ENCODE peak calls at places on chromosomes 5 and 9, in ten cellular contexts. One of them, this sample, is unnamed.

GRCh38 chr9:127878652-127879377 is 1.3 kb upstream of the AK1 start:
- ATAC-seq in upper lobe of left lung: no peak
- ATAC-seq in HCT116: no peak
- ATAC-seq in right lobe of liver: no peak
- ATAC-seq in heart left ventricle: no peak
- ATAC-seq in K562: no peak
- ATAC-seq in body of pancreas: no peak
- ATAC-seq in A549: no peak
- ATAC-seq in gastrocnemius medialis: no peak
- ATAC-seq in GM12878: no peak
- ATAC-seq in this sample: no peak

GRCh38 chr5:134649163-134649916 is 755 bp downstream of the SEC24A start:
- ATAC-seq in upper lobe of left lung: peak; percentile 43
- ATAC-seq in HCT116: peak; percentile 52
- ATAC-seq in right lobe of liver: peak; percentile 54
- ATAC-seq in heart left ventricle: peak; percentile 71
- ATAC-seq in K562: peak; percentile 79
- ATAC-seq in body of pancreas: peak; percentile 12
- ATAC-seq in A549: peak; percentile 60
- ATAC-seq in gastrocnemius medialis: peak; percentile 16
- ATAC-seq in GM12878: peak; percentile 34
- ATAC-seq in this sample: no peak

GRCh38 chr5:24067208-24067607 is 559.8 kb downstream of the PRDM9 start:
- ATAC-seq in upper lobe of left lung: no peak
- ATAC-seq in HCT116: no peak
- ATAC-seq in right lobe of liver: no peak
- ATAC-seq in heart left ventricle: no peak
- ATAC-seq in K562: no peak
- ATAC-seq in body of pancreas: no peak
- ATAC-seq in A549: no peak
- ATAC-seq in gastrocnemius medialis: no peak
- ATAC-seq in GM12878: no peak
- ATAC-seq in this sample: no peak

GRCh38 chr5:55176176-55176818 is 3.3 kb upstream of the CDC20B start:
- ATAC-seq in upper lobe of left lung: no peak
- ATAC-seq in HCT116: peak; percentile 87
- ATAC-seq in right lobe of liver: peak; percentile 86
- ATAC-seq in heart left ventricle: peak; percentile 82
- ATAC-seq in K562: peak; percentile 91
- ATAC-seq in body of pancreas: peak; percentile 74
- ATAC-seq in A549: peak; percentile 77
- ATAC-seq in gastrocnemius medialis: no peak
- ATAC-seq in GM12878: peak; percentile 20
- ATAC-seq in this sample: no peak

GRCh38 chr9:8572209-8572608 is 772.6 kb upstream of the DMAC1 start:
- ATAC-seq in upper lobe of left lung: no peak
- ATAC-seq in HCT116: no peak
- ATAC-seq in right lobe of liver: no peak
- ATAC-seq in heart left ventricle: no peak
- ATAC-seq in K562: no peak
- ATAC-seq in body of pancreas: no peak
- ATAC-seq in A549: no peak
- ATAC-seq in gastrocnemius medialis: no peak
- ATAC-seq in GM12878: no peak
- ATAC-seq in this sample: no peak

GRCh38 chr5:116544542-116545241 is 29.9 kb downstream of the SEMA6A start:
- ATAC-seq in upper lobe of left lung: no peak
- ATAC-seq in HCT116: no peak
- ATAC-seq in right lobe of liver: no peak
- ATAC-seq in heart left ventricle: no peak
- ATAC-seq in K562: no peak
- ATAC-seq in body of pancreas: peak; percentile 91
- ATAC-seq in A549: no peak
- ATAC-seq in gastrocnemius medialis: no peak
- ATAC-seq in GM12878: no peak
- ATAC-seq in this sample: no peak

GRCh38 chr5:140253985-140254384 is 48.9 kb downstream of the PFDN1 start:
- ATAC-seq in upper lobe of left lung: peak; percentile 51
- ATAC-seq in HCT116: no peak
- ATAC-seq in right lobe of liver: peak; percentile 39
- ATAC-seq in heart left ventricle: peak; percentile 62
- ATAC-seq in K562: no peak
- ATAC-seq in body of pancreas: no peak
- ATAC-seq in A549: peak; percentile 64
- ATAC-seq in gastrocnemius medialis: no peak
- ATAC-seq in GM12878: no peak
- ATAC-seq in this sample: peak; percentile 65

GRCh38 chr9:119556129-119556875 is 187.1 kb upstream of the BRINP1 start:
- ATAC-seq in upper lobe of left lung: peak; percentile 73
- ATAC-seq in HCT116: peak; percentile 84
- ATAC-seq in right lobe of liver: peak; percentile 87
- ATAC-seq in heart left ventricle: peak; percentile 88
- ATAC-seq in K562: peak; percentile 84
- ATAC-seq in body of pancreas: peak; percentile 92
- ATAC-seq in A549: peak; percentile 86
- ATAC-seq in gastrocnemius medialis: peak; percentile 86
- ATAC-seq in GM12878: peak; percentile 100
- ATAC-seq in this sample: peak; percentile 81

GRCh38 chr5:176568657-176569056 is 19.5 kb downstream of the CDHR2 start:
- ATAC-seq in upper lobe of left lung: no peak
- ATAC-seq in HCT116: no peak
- ATAC-seq in right lobe of liver: peak; percentile 11
- ATAC-seq in heart left ventricle: no peak
- ATAC-seq in K562: no peak
- ATAC-seq in body of pancreas: no peak
- ATAC-seq in A549: no peak
- ATAC-seq in gastrocnemius medialis: no peak
- ATAC-seq in GM12878: no peak
- ATAC-seq in this sample: no peak

GRCh38 chr5:17219006-17219422 is 1.6 kb downstream of the BASP1 start:
- ATAC-seq in upper lobe of left lung: peak; percentile 12
- ATAC-seq in HCT116: no peak
- ATAC-seq in right lobe of liver: no peak
- ATAC-seq in heart left ventricle: no peak
- ATAC-seq in K562: no peak
- ATAC-seq in body of pancreas: no peak
- ATAC-seq in A549: no peak
- ATAC-seq in gastrocnemius medialis: no peak
- ATAC-seq in GM12878: peak; percentile 32
- ATAC-seq in this sample: no peak

GRCh38 chr9:89422151-89422918 is 75.6 kb downstream of the SEMA4D start:
- ATAC-seq in upper lobe of left lung: no peak
- ATAC-seq in HCT116: no peak
- ATAC-seq in right lobe of liver: peak; percentile 9
- ATAC-seq in heart left ventricle: no peak
- ATAC-seq in K562: no peak
- ATAC-seq in body of pancreas: no peak
- ATAC-seq in A549: peak; percentile 48
- ATAC-seq in gastrocnemius medialis: no peak
- ATAC-seq in GM12878: peak; percentile 3
- ATAC-seq in this sample: no peak

GRCh38 chr5:51225671-51226419 is 157.4 kb upstream of the ISL1 start:
- ATAC-seq in upper lobe of left lung: no peak
- ATAC-seq in HCT116: peak; percentile 68
- ATAC-seq in right lobe of liver: peak; percentile 54
- ATAC-seq in heart left ventricle: no peak
- ATAC-seq in K562: no peak
- ATAC-seq in body of pancreas: peak; percentile 52
- ATAC-seq in A549: no peak
- ATAC-seq in gastrocnemius medialis: no peak
- ATAC-seq in GM12878: no peak
- ATAC-seq in this sample: no peak

GRCh38 chr5:108122701-108123100 is 259.2 kb downstream of the FBXL17 start:
- ATAC-seq in upper lobe of left lung: no peak
- ATAC-seq in HCT116: no peak
- ATAC-seq in right lobe of liver: no peak
- ATAC-seq in heart left ventricle: peak; percentile 56
- ATAC-seq in K562: no peak
- ATAC-seq in body of pancreas: no peak
- ATAC-seq in A549: no peak
- ATAC-seq in gastrocnemius medialis: no peak
- ATAC-seq in GM12878: no peak
- ATAC-seq in this sample: no peak

GRCh38 chr9:90801175-90801506 is 478 bp upstream of the SYK start:
- ATAC-seq in upper lobe of left lung: no peak
- ATAC-seq in HCT116: peak; percentile 44
- ATAC-seq in right lobe of liver: no peak
- ATAC-seq in heart left ventricle: peak; percentile 51
- ATAC-seq in K562: no peak
- ATAC-seq in body of pancreas: peak; percentile 20
- ATAC-seq in A549: peak; percentile 51
- ATAC-seq in gastrocnemius medialis: no peak
- ATAC-seq in GM12878: peak; percentile 50
- ATAC-seq in this sample: peak; percentile 25

GRCh38 chr5:55989860-55990259 is 4.9 kb downstream of the IL6ST start:
- ATAC-seq in upper lobe of left lung: no peak
- ATAC-seq in HCT116: no peak
- ATAC-seq in right lobe of liver: peak; percentile 40
- ATAC-seq in heart left ventricle: no peak
- ATAC-seq in K562: no peak
- ATAC-seq in body of pancreas: no peak
- ATAC-seq in A549: no peak
- ATAC-seq in gastrocnemius medialis: no peak
- ATAC-seq in GM12878: peak; percentile 21
- ATAC-seq in this sample: no peak

GRCh38 chr5:154712518-154713437 is 42.4 kb upstream of the LARP1 start:
- ATAC-seq in upper lobe of left lung: peak; percentile 77
- ATAC-seq in HCT116: peak; percentile 94
- ATAC-seq in right lobe of liver: peak; percentile 13
- ATAC-seq in heart left ventricle: peak; percentile 43
- ATAC-seq in K562: peak; percentile 29
- ATAC-seq in body of pancreas: peak; percentile 96
- ATAC-seq in A549: peak; percentile 54
- ATAC-seq in gastrocnemius medialis: peak; percentile 10
- ATAC-seq in GM12878: no peak
- ATAC-seq in this sample: no peak

GRCh38 chr9:84789463-84789830 is 119.9 kb downstream of the NTRK2 start:
- ATAC-seq in upper lobe of left lung: no peak
- ATAC-seq in HCT116: no peak
- ATAC-seq in right lobe of liver: no peak
- ATAC-seq in heart left ventricle: no peak
- ATAC-seq in K562: no peak
- ATAC-seq in body of pancreas: no peak
- ATAC-seq in A549: no peak
- ATAC-seq in gastrocnemius medialis: no peak
- ATAC-seq in GM12878: no peak
- ATAC-seq in this sample: no peak

GRCh38 chr5:124398471-124398870 is 348.0 kb downstream of the ZNF608 start:
- ATAC-seq in upper lobe of left lung: no peak
- ATAC-seq in HCT116: no peak
- ATAC-seq in right lobe of liver: no peak
- ATAC-seq in heart left ventricle: no peak
- ATAC-seq in K562: no peak
- ATAC-seq in body of pancreas: no peak
- ATAC-seq in A549: no peak
- ATAC-seq in gastrocnemius medialis: no peak
- ATAC-seq in GM12878: no peak
- ATAC-seq in this sample: no peak
- TF ChIP-seq POLR2A in upper lobe of left lung: no peak
- TF ChIP-seq POLR2A in HCT116: no peak
- TF ChIP-seq POLR2A in right lobe of liver: no peak
- TF ChIP-seq POLR2A in heart left ventricle: no peak
- TF ChIP-seq POLR2A in K562: no peak
- TF ChIP-seq POLR2A in body of pancreas: no peak
- TF ChIP-seq POLR2A in A549: no peak
- TF ChIP-seq POLR2A in gastrocnemius medialis: no peak
- TF ChIP-seq POLR2A in GM12878: no peak
- TF ChIP-seq POLR2A in this sample: no peak

GRCh38 chr9:110115868-110116542 is 92.0 kb downstream of the C9orf152 start:
- ATAC-seq in upper lobe of left lung: no peak
- ATAC-seq in HCT116: no peak
- ATAC-seq in right lobe of liver: no peak
- ATAC-seq in heart left ventricle: no peak
- ATAC-seq in K562: no peak
- ATAC-seq in body of pancreas: no peak
- ATAC-seq in A549: peak; percentile 79
- ATAC-seq in gastrocnemius medialis: no peak
- ATAC-seq in GM12878: no peak
- ATAC-seq in this sample: no peak
- H3K4me1 ChIP-seq in upper lobe of left lung: peaks cover 43% of the 10 kb centered on the region
- H3K4me1 ChIP-seq in HCT116: no peaks in the 10 kb centered on the region
- H3K4me1 ChIP-seq in right lobe of liver: peaks cover 4% of the 10 kb centered on the region
- H3K4me1 ChIP-seq in heart left ventricle: peaks cover 65% of the 10 kb centered on the region
- H3K4me1 ChIP-seq in K562: no peaks in the 10 kb centered on the region
- H3K4me1 ChIP-seq in body of pancreas: no peaks in the 10 kb centered on the region
- H3K4me1 ChIP-seq in A549: peaks cover 28% of the 10 kb centered on the region
- H3K4me1 ChIP-seq in gastrocnemius medialis: peaks cover 32% of the 10 kb centered on the region
- H3K4me1 ChIP-seq in GM12878: peaks cover 6% of the 10 kb centered on the region
- H3K4me1 ChIP-seq in this sample: peaks cover 13% of the 10 kb centered on the region

DNA sequence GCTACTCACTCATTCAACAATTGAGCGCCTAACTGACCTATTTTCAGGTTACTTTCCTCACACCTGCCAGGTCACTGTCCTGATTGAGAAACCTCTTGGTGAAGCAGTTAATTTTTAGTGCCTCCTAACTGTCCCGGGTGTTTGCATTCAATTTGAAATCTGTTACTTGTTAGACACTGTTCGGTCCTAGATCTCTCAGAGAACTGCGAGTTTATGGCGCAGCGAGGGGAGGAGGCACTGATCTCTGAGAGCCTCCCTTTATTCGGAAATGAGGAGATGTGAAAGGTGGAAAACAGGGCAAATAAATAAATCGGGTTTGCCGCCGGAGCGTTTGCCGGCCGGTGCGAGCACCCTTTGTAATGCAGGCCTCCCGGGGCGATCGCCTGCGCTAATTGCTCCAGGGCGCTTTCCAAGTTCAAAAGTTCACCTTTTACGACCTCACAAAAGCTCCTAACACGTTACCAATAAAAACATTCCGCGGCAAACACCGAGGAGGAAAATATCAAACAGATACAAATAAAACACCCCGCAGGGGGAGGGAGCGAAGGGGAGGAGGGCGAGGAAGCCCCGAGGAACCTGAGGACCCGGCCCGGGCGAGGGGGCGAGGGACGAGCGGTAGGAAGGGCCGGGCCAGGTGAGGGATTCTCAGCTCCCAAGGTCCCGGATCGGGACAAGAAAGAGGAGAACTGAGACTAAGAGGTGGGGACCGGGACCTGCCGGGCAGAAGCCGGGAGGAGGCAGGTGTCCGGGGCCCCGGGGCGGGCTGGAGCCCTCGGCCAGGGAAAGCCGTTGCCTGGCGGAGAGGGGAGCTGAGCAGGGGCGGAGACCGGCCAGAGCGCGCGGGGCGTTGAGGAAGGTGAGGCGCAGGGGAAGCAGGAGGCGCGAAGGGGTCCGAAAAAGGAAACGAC is 1.4 kb downstream of the NR6A1 start:
- ATAC-seq in upper lobe of left lung: no peak
- ATAC-seq in HCT116: peak; percentile 39
- ATAC-seq in right lobe of liver: peak; percentile 16
- ATAC-seq in heart left ventricle: peak; percentile 7
- ATAC-seq in K562: peak; percentile 50
- ATAC-seq in body of pancreas: no peak
- ATAC-seq in A549: no peak
- ATAC-seq in gastrocnemius medialis: no peak
- ATAC-seq in GM12878: peak; percentile 15
- ATAC-seq in this sample: no peak
- TF ChIP-seq POLR2A in upper lobe of left lung: no peak
- TF ChIP-seq POLR2A in HCT116: no peak
- TF ChIP-seq POLR2A in right lobe of liver: no peak
- TF ChIP-seq POLR2A in heart left ventricle: no peak
- TF ChIP-seq POLR2A in K562: no peak
- TF ChIP-seq POLR2A in body of pancreas: peak; percentile 30
- TF ChIP-seq POLR2A in A549: no peak
- TF ChIP-seq POLR2A in gastrocnemius medialis: no peak
- TF ChIP-seq POLR2A in GM12878: no peak
- TF ChIP-seq POLR2A in this sample: no peak

GRCh38 chr5:57210633-57211032 is 36.8 kb downstream of the GPBP1 start:
- ATAC-seq in upper lobe of left lung: no peak
- ATAC-seq in HCT116: no peak
- ATAC-seq in right lobe of liver: no peak
- ATAC-seq in heart left ventricle: no peak
- ATAC-seq in K562: peak; percentile 62
- ATAC-seq in body of pancreas: no peak
- ATAC-seq in A549: no peak
- ATAC-seq in gastrocnemius medialis: no peak
- ATAC-seq in GM12878: peak; percentile 44
- ATAC-seq in this sample: no peak
- H3K4me1 ChIP-seq in upper lobe of left lung: peaks cover 20% of the 10 kb centered on the region
- H3K4me1 ChIP-seq in HCT116: peaks cover 28% of the 10 kb centered on the region
- H3K4me1 ChIP-seq in right lobe of liver: no peaks in the 10 kb centered on the region
- H3K4me1 ChIP-seq in heart left ventricle: peaks cover 44% of the 10 kb centered on the region
- H3K4me1 ChIP-seq in K562: no peaks in the 10 kb centered on the region
- H3K4me1 ChIP-seq in body of pancreas: peaks cover 9% of the 10 kb centered on the region
- H3K4me1 ChIP-seq in A549: peaks cover 11% of the 10 kb centered on the region
- H3K4me1 ChIP-seq in gastrocnemius medialis: peaks cover 36% of the 10 kb centered on the region
- H3K4me1 ChIP-seq in GM12878: peaks cover 3% of the 10 kb centered on the region
- H3K4me1 ChIP-seq in this sample: peaks cover 21% of the 10 kb centered on the region